ENCODE peak calls at places on chromosomes 4 and X, in ten cellular contexts. G, Y, A, W, E, P, L, H, K and T are unnamed samples.

GRCh38 chr4:2914220-2915126 is 48.7 kb downstream of the NOP14 start:
- DNase-seq in G (no peak), Y (no peak), A (no peak), W (no peak), E (peak), P (no peak), L (no peak), H (no peak), K (no peak), T (no peak)

GRCh38 chr4:165726831-165727230 is 146.2 kb upstream of the TLL1 start:
- DNase-seq in G (no peak), Y (peak), A (no peak), W (no peak), E (no peak), P (no peak), L (no peak), H (peak), K (no peak), T (no peak)

GRCh38 chrX:53022381-53022780 is 26.2 kb upstream of the GPR173 start:
- DNase-seq in G (no peak), Y (no peak), A (no peak), W (no peak), E (no peak), P (peak), L (no peak), H (no peak), K (no peak), T (no peak)

GRCh38 chr4:40401646-40402045 is 66.5 kb downstream of the CHRNA9 start:
- DNase-seq in G (no peak), Y (no peak), A (no peak), W (no peak), E (no peak), P (no peak), L (no peak), H (peak), K (no peak), T (no peak)

GRCh38 chr4:126396703-126397102 is 1081.9 kb downstream of the FAT4 start:
- DNase-seq in G (no peak), Y (no peak), A (no peak), W (no peak), E (peak), P (peak), L (no peak), H (no peak), K (no peak), T (no peak)

GRCh38 chrX:67652581-67652980 is 108.8 kb downstream of the AR start:
- DNase-seq in G (no peak), Y (no peak), A (no peak), W (no peak), E (no peak), P (no peak), L (no peak), H (no peak), K (no peak), T (no peak)

GRCh38 chr4:75514949-75515612 is 808 bp downstream of the THAP6 start:
- DNase-seq in G (peak), Y (peak), A (no peak), W (no peak), E (peak), P (no peak), L (no peak), H (peak), K (no peak), T (no peak)

GRCh38 chr4:84494518-84494917 is 4.6 kb downstream of the NKX6-1 start:
- DNase-seq in G (no peak), Y (no peak), A (no peak), W (no peak), E (no peak), P (no peak), L (no peak), H (no peak), K (no peak), T (no peak)

GRCh38 chrX:150365051-150365952 is 2.2 kb downstream of the MAMLD1 start:
- DNase-seq in G (peak), Y (peak), A (peak), W (peak), E (peak), P (peak), L (no peak), H (peak), K (peak), T (peak)

GRCh38 chrX:119391279-119391678 is 7.9 kb upstream of the SLC25A43 start:
- DNase-seq in G (no peak), Y (peak), A (peak), W (no peak), E (no peak), P (peak), L (no peak), H (peak), K (no peak), T (no peak)
- TF ChIP-seq CTCF in G (no peak), Y (peak), A (peak), W (no peak), E (no peak), P (peak), L (no peak), H (peak), K (no peak), T (no peak)

GRCh38 chrX:15960237-15960636 is 105.6 kb upstream of the AP1S2 start:
- DNase-seq in G (no peak), Y (no peak), A (no peak), W (no peak), E (no peak), P (no peak), L (no peak), H (no peak), K (no peak), T (no peak)
- TF ChIP-seq CTCF in G (no peak), Y (no peak), A (no peak), W (no peak), E (no peak), P (no peak), L (no peak), H (no peak), K (no peak), T (no peak)

DNA sequence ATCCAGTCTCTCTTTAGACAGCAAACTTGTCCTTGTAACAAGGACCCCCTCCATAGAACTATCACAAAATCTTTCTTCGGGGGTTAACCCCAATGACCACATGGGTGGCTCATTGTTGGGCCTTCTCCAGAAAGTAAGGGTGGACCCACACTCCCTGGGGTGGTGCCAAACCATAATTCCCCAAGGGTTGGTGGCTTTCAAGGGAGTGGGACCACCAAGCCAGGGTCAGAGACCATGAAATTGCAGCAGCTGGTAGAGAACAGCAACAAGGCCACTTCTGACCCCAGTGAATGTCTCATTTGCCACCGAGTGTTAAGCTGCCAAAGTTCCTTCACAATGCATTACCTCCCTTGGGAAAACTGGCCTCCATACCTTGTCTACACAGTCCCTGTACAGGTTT is 28.8 kb upstream of the ZDHHC9 start:
- DNase-seq in G (no peak), Y (no peak), A (no peak), W (no peak), E (no peak), P (no peak), L (no peak), H (no peak), K (no peak), T (no peak)
- TF ChIP-seq CTCF in G (no peak), Y (no peak), A (no peak), W (no peak), E (no peak), P (no peak), L (no peak), H (no peak), K (no peak), T (no peak)

DNA sequence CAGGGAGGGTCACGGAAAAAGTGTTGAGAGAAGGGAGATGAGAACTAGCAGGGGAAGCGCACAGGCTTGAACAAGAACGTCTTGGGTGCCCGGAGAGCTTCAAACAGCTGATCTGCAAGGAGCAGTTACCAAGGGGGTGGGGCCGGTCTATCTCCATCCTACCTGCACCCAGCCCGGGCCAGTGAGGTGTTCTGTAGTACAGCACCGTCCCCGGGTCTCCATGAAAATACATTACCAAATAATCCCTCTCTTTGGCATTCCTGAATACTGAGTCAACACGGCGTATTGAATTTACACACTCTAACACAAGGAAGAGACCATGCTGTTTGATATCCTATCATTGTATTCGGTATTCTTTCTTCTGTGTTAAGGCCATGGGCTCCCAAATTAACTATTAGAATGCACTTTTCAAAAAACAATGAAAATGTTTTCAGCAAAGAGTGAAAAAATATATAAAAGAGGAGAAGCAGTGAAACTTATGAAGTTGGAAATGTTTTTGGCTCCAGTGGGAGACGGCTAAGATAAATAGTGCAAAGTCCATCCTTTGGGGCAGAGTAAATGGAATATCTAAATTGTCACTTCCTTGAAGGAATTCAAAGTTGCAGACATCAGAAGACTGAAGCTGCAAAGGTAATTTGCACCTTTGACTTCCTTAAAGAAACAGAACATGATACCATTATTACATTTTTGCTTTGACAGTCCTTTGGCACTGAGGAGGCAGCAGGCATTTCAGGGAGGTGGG is 90.3 kb downstream of the DHRSX start:
- DNase-seq in G (no peak), Y (no peak), A (no peak), W (no peak), E (no peak), P (no peak), L (no peak), H (no peak), K (no peak), T (no peak)
- TF ChIP-seq CTCF in G (no peak), Y (no peak), A (no peak), W (no peak), E (no peak), P (no peak), L (no peak), H (no peak), K (no peak), T (no peak)

GRCh38 chr4:88284378-88285234 is at the start of gene PPM1K:
- DNase-seq in G (peak), Y (peak), A (peak), W (peak), E (peak), P (peak), L (peak), H (peak), K (peak), T (peak)
- TF ChIP-seq CTCF in G (no peak), Y (peak), A (peak), W (peak), E (no peak), P (peak), L (no peak), H (no peak), K (no peak), T (no peak)

GRCh38 chr4:24473309-24473721 is 111.0 kb downstream of the DHX15 start:
- DNase-seq in G (no peak), Y (peak), A (peak), W (peak), E (no peak), P (peak), L (no peak), H (peak), K (peak), T (no peak)

GRCh38 chr4:24471623-24472510 is 112.5 kb downstream of the DHX15 start:
- DNase-seq in G (peak), Y (no peak), A (no peak), W (peak), E (no peak), P (peak), L (no peak), H (no peak), K (peak), T (no peak)

GRCh38 chr4:24472514-24473308 is 111.6 kb downstream of the DHX15 start:
- DNase-seq in G (peak), Y (peak), A (peak), W (peak), E (peak), P (peak), L (peak), H (peak), K (peak), T (peak)

GRCh38 chr4:24475756-24476155 is 108.6 kb downstream of the DHX15 start:
- DNase-seq in G (no peak), Y (no peak), A (no peak), W (no peak), E (no peak), P (peak), L (no peak), H (no peak), K (no peak), T (no peak)

DNA sequence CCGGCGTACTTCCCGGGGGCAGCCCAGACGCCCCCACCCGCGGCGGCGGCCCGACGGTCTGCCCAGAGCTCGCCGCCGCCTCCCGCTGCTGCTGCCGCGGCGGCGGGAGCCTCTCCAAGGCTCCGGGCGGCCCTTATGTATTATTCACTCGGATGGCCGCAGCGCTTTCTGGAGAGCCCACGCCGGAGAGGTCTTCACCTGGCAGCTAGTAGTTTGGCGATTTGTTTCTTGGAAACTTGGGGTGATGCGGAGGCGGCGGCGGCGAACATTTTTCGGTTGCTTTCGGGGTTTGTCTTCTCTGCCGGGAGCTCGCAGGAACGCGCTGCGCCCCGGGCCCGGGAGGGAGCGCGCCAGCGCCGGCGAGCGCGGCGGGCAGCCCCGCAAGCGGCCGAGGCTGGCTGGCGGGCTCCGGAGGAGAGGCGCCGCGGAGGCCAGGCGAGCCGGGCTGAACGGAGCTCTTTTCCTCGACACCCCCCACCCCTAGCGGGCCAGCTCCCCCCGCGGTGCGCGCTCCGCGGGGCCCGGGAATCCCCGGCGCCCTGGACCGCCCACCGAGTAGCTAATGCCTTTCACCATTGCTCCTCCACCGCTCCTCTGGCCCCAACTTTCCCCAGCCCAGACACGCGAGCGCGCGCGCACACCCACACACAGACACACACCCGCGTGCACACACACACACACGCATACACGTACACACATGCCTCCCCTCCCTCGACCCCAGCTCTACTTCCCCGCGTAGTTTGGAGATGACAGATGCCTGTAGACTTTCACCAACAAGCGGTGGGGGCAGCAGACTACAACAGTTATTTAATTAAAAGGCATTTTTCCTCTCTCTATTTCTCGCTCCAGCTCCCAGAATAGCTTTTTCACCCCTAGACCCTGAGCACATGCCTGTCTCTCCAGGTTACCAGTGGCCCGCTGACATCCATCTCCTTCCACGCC is 113.4 kb downstream of the DHX15 start:
- DNase-seq in G (peak), Y (peak), A (peak), W (peak), E (no peak), P (peak), L (no peak), H (peak), K (peak), T (no peak)
- TF ChIP-seq CTCF in G (no peak), Y (no peak), A (peak), W (no peak), E (no peak), P (peak), L (no peak), H (no peak), K (no peak), T (no peak)

GRCh38 chr4:151025759-151026158 is 10.7 kb upstream of the LRBA start:
- DNase-seq in G (no peak), Y (no peak), A (no peak), W (no peak), E (no peak), P (no peak), L (no peak), H (no peak), K (no peak), T (no peak)

GRCh38 chr4:151034829-151035228 is 19.7 kb upstream of the LRBA start:
- DNase-seq in G (no peak), Y (no peak), A (no peak), W (no peak), E (no peak), P (no peak), L (no peak), H (no peak), K (no peak), T (no peak)

GRCh38 chr4:151035321-151035720 is 20.2 kb upstream of the LRBA start:
- DNase-seq in G (no peak), Y (no peak), A (no peak), W (no peak), E (no peak), P (peak), L (no peak), H (no peak), K (no peak), T (no peak)

GRCh38 chr4:151031831-151032605 is 16.9 kb upstream of the LRBA start:
- DNase-seq in G (peak), Y (peak), A (peak), W (no peak), E (no peak), P (peak), L (no peak), H (peak), K (no peak), T (no peak)

DNA sequence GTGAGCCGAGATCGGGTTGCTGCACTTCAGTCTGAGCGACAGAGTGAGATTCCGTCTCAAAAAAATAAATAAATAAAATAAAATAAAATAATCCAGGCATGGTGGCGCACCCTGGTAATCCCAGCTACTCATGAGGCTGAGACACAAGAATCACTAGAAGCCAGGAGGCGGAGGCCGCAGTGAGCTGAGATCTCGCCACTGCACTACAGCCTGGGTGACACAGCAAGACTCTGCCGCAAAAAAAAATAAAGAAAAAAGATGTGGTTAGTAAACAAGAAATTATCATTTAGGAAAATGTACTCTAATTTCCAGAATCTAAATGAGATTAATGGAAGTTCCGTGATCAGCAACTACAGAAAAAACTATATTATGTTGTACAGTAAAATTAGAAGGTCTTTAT is 14.5 kb upstream of the LRBA start:
- DNase-seq in G (no peak), Y (no peak), A (no peak), W (no peak), E (no peak), P (no peak), L (no peak), H (no peak), K (no peak), T (no peak)
- TF ChIP-seq CTCF in G (no peak), Y (no peak), A (no peak), W (no peak), E (no peak), P (no peak), L (no peak), H (no peak), K (no peak), T (no peak)